ENCODE peak calls at places on chromosome 15, in four cellular contexts. One of them, this sample, is unnamed.

GRCh38 chr15:36005542-36005941 is 459.6 kb upstream of the DPH6 start:
- DNase-seq in activated naive CD4-positive, alpha-beta T cell: no peak
- DNase-seq in G401: no peak
- DNase-seq in EH: no peak
- DNase-seq in this sample: no peak

GRCh38 chr15:48693474-48693873 is 48.0 kb upstream of the FBN1 start:
- DNase-seq in G401: no peak
- DNase-seq in activated naive CD4-positive, alpha-beta T cell: no peak
- DNase-seq in EH: peak; percentile 88
- DNase-seq in this sample: no peak

GRCh38 chr15:57873564-57874209 is 167.2 kb downstream of the POLR2M start:
- DNase-seq in EH: peak; percentile 85
- DNase-seq in G401: no peak
- DNase-seq in activated naive CD4-positive, alpha-beta T cell: no peak
- DNase-seq in this sample: no peak

GRCh38 chr15:25679964-25680658 is 183.0 kb downstream of the ATP10A start:
- DNase-seq in activated naive CD4-positive, alpha-beta T cell: no peak
- DNase-seq in G401: no peak
- DNase-seq in EH: no peak
- DNase-seq in this sample: no peak

GRCh38 chr15:70559223-70559823 is 204.0 kb downstream of the UACA start:
- DNase-seq in activated naive CD4-positive, alpha-beta T cell: peak; percentile 29
- DNase-seq in EH: peak; percentile 59
- DNase-seq in G401: no peak
- DNase-seq in this sample: no peak

GRCh38 chr15:51121118-51121517 is 26.4 kb upstream of the TNFAIP8L3 start:
- DNase-seq in EH: peak; percentile 91
- DNase-seq in activated naive CD4-positive, alpha-beta T cell: no peak
- DNase-seq in G401: no peak
- DNase-seq in this sample: no peak

GRCh38 chr15:48221885-48222284 is 15.8 kb downstream of the SLC12A1 start:
- DNase-seq in EH: peak; percentile 36
- DNase-seq in activated naive CD4-positive, alpha-beta T cell: no peak
- DNase-seq in G401: no peak
- DNase-seq in this sample: no peak

GRCh38 chr15:74578496-74578994 is 37.1 kb upstream of the CLK3 start:
- DNase-seq in EH: no peak
- DNase-seq in G401: no peak
- DNase-seq in activated naive CD4-positive, alpha-beta T cell: no peak
- DNase-seq in this sample: no peak

GRCh38 chr15:101191242-101191641 is 60.6 kb downstream of the CHSY1 start:
- DNase-seq in activated naive CD4-positive, alpha-beta T cell: no peak
- DNase-seq in EH: peak; percentile 69
- DNase-seq in G401: no peak
- DNase-seq in this sample: no peak

GRCh38 chr15:83893308-83893707 is 239.4 kb downstream of the ADAMTSL3 start:
- DNase-seq in EH: no peak
- DNase-seq in G401: no peak
- DNase-seq in activated naive CD4-positive, alpha-beta T cell: no peak
- DNase-seq in this sample: no peak

GRCh38 chr15:90286678-90287077 is 21.2 kb downstream of the NGRN start:
- DNase-seq in G401: no peak
- DNase-seq in EH: peak; percentile 46
- DNase-seq in activated naive CD4-positive, alpha-beta T cell: no peak
- DNase-seq in this sample: no peak

GRCh38 chr15:82970696-82971095 is 15.3 kb upstream of the RAMAC start:
- DNase-seq in activated naive CD4-positive, alpha-beta T cell: no peak
- DNase-seq in EH: no peak
- DNase-seq in G401: no peak
- DNase-seq in this sample: no peak

GRCh38 chr15:61687124-61687523 is 373.1 kb downstream of the VPS13C start:
- DNase-seq in G401: no peak
- DNase-seq in EH: no peak
- DNase-seq in activated naive CD4-positive, alpha-beta T cell: no peak
- DNase-seq in this sample: no peak

GRCh38 chr15:57217716-57218598 is 158.3 kb upstream of the CGNL1 start:
- DNase-seq in activated naive CD4-positive, alpha-beta T cell: no peak
- DNase-seq in EH: peak; percentile 61
- DNase-seq in G401: no peak
- DNase-seq in this sample: no peak

GRCh38 chr15:65914371-65914770 is 45.1 kb downstream of the RAB11A start:
- DNase-seq in G401: no peak
- DNase-seq in activated naive CD4-positive, alpha-beta T cell: no peak
- DNase-seq in EH: no peak
- DNase-seq in this sample: no peak

GRCh38 chr15:93382196-93382820 is 293.3 kb upstream of the RGMA start:
- DNase-seq in activated naive CD4-positive, alpha-beta T cell: no peak
- DNase-seq in G401: no peak
- DNase-seq in EH: no peak
- DNase-seq in this sample: no peak

GRCh38 chr15:38455096-38455495 is 1.2 kb downstream of the FAM98B start:
- DNase-seq in G401: no peak
- DNase-seq in activated naive CD4-positive, alpha-beta T cell: no peak
- DNase-seq in EH: peak; percentile 39
- DNase-seq in this sample: no peak

GRCh38 chr15:97902140-97902780 is 58.2 kb upstream of the ARRDC4 start:
- DNase-seq in activated naive CD4-positive, alpha-beta T cell: no peak
- DNase-seq in G401: peak; percentile 28
- DNase-seq in EH: peak; percentile 99
- DNase-seq in this sample: no peak

GRCh38 chr15:81235781-81236507 is 39.3 kb downstream of the IL16 start:
- DNase-seq in EH: peak; percentile 94
- DNase-seq in G401: peak; percentile 69
- DNase-seq in activated naive CD4-positive, alpha-beta T cell: no peak
- DNase-seq in this sample: peak; percentile 41

GRCh38 chr15:84747423-84748273 is 744 bp upstream of the ZNF592 start:
- DNase-seq in EH: peak; percentile 72
- DNase-seq in activated naive CD4-positive, alpha-beta T cell: peak; percentile 64
- DNase-seq in G401: peak; percentile 70
- DNase-seq in this sample: peak; percentile 49

GRCh38 chr15:66819084-66819483 is 117.0 kb downstream of the SMAD6 start:
- DNase-seq in G401: no peak
- DNase-seq in EH: peak; percentile 72
- DNase-seq in activated naive CD4-positive, alpha-beta T cell: no peak
- DNase-seq in this sample: no peak

GRCh38 chr15:70569139-70569717 is 194.1 kb downstream of the UACA start:
- DNase-seq in EH: peak; percentile 92
- DNase-seq in G401: peak; percentile 57
- DNase-seq in activated naive CD4-positive, alpha-beta T cell: no peak
- DNase-seq in this sample: peak; percentile 7

GRCh38 chr15:51803961-51804360 is 25.5 kb upstream of the TMOD3 start:
- DNase-seq in activated naive CD4-positive, alpha-beta T cell: no peak
- DNase-seq in EH: peak; percentile 25
- DNase-seq in G401: no peak
- DNase-seq in this sample: no peak

GRCh38 chr15:64447536-64448315 is 12.7 kb upstream of the ZNF609 start:
- DNase-seq in EH: no peak
- DNase-seq in G401: no peak
- DNase-seq in activated naive CD4-positive, alpha-beta T cell: no peak
- DNase-seq in this sample: no peak

GRCh38 chr15:43930079-43930478 is 103.3 kb downstream of the WDR76 start:
- DNase-seq in EH: peak; percentile 52
- DNase-seq in activated naive CD4-positive, alpha-beta T cell: no peak
- DNase-seq in G401: peak; percentile 77
- DNase-seq in this sample: peak; percentile 53

GRCh38 chr15:39944711-39945110 is 10.8 kb downstream of the EIF2AK4 start:
- DNase-seq in G401: no peak
- DNase-seq in EH: peak; percentile 87
- DNase-seq in activated naive CD4-positive, alpha-beta T cell: no peak
- DNase-seq in this sample: no peak

GRCh38 chr15:36414670-36415069 is 164.8 kb upstream of the CDIN1 start:
- DNase-seq in G401: no peak
- DNase-seq in EH: no peak
- DNase-seq in activated naive CD4-positive, alpha-beta T cell: no peak
- DNase-seq in this sample: no peak

GRCh38 chr15:100771745-100772144 is 107.9 kb upstream of the ALDH1A3 start:
- DNase-seq in EH: peak; percentile 13
- DNase-seq in activated naive CD4-positive, alpha-beta T cell: no peak
- DNase-seq in G401: no peak
- DNase-seq in this sample: no peak

GRCh38 chr15:74869726-74870407 is 3.3 kb downstream of the SCAMP2 start:
- DNase-seq in EH: peak; percentile 42
- DNase-seq in G401: peak; percentile 11
- DNase-seq in activated naive CD4-positive, alpha-beta T cell: no peak
- DNase-seq in this sample: no peak

GRCh38 chr15:83436513-83437158 is 10.5 kb upstream of the SH3GL3 start:
- DNase-seq in G401: peak; percentile 26
- DNase-seq in activated naive CD4-positive, alpha-beta T cell: no peak
- DNase-seq in EH: peak; percentile 54
- DNase-seq in this sample: no peak

GRCh38 chr15:85706779-85707518 is 87.8 kb downstream of the KLHL25 start:
- DNase-seq in activated naive CD4-positive, alpha-beta T cell: no peak
- DNase-seq in EH: peak; percentile 51
- DNase-seq in G401: no peak
- DNase-seq in this sample: no peak

This sample was measured in cerebellum.